ENCODE peak calls at places on chromosome 6, in eight cellular contexts. Y is left ventricle myocardium inferior; N is OCI-LY7; G is upper lobe of left lung; L is CD4-positive, alpha-beta memory T cell; Z is fibroblast of lung; U is mammary epithelial cell; B is heart left ventricle. X is an unnamed sample.

GRCh38 chr6:130889423-130889822 is 62.2 kb downstream of the SMLR1 start:
- DNase-seq in Y (no peak), N (no peak), G (no peak), L (no peak), Z (no peak), U (no peak), B (no peak), X (no peak)

GRCh38 chr6:121806116-121806515 is 370.7 kb downstream of the GJA1 start:
- DNase-seq in Y (no peak), N (no peak), G (no peak), L (no peak), Z (no peak), U (no peak), B (no peak), X (no peak)

GRCh38 chr6:56794421-56794820 is 151.7 kb upstream of the DST start:
- DNase-seq in Y (no peak), N (no peak), G (no peak), L (no peak), Z (peak; percentile 24), U (peak; percentile 91), B (no peak), X (no peak)

GRCh38 chr6:133040025-133040838 is 200.9 kb upstream of the EYA4 start:
- DNase-seq in Y (no peak), N (peak; percentile 4), G (no peak), L (no peak), Z (peak; percentile 23), U (peak; percentile 6), B (no peak), X (no peak)

GRCh38 chr6:124260337-124260736 is 456.7 kb downstream of the NKAIN2 start:
- DNase-seq in Y (no peak), N (no peak), G (no peak), L (no peak), Z (no peak), U (peak; percentile 40), B (no peak), X (no peak)

GRCh38 chr6:2259574-2259973 is 14.2 kb upstream of the GMDS start:
- DNase-seq in Y (no peak), N (no peak), G (no peak), L (no peak), Z (no peak), U (no peak), B (no peak), X (no peak)

GRCh38 chr6:117194978-117195377 is 70.4 kb upstream of the VGLL2 start:
- DNase-seq in Y (no peak), N (no peak), G (no peak), L (no peak), Z (no peak), U (no peak), B (no peak), X (no peak)

GRCh38 chr6:116136933-116137340 is 11.0 kb upstream of the COL10A1 start:
- DNase-seq in Y (no peak), N (no peak), G (no peak), L (peak; percentile 15), Z (peak; percentile 56), U (no peak), B (no peak), X (no peak)

GRCh38 chr6:14487625-14488024 is 370.1 kb downstream of the CD83 start:
- DNase-seq in Y (no peak), N (no peak), G (no peak), L (no peak), Z (no peak), U (no peak), B (no peak), X (no peak)

GRCh38 chr6:158630944-158631616 is 13.5 kb downstream of the DYNLT1 start:
- DNase-seq in Y (peak; percentile 70), N (no peak), G (peak; percentile 21), L (no peak), Z (peak; percentile 65), U (peak; percentile 46), B (peak; percentile 56), X (peak; percentile 70)

GRCh38 chr6:14520536-14520935 is 403.0 kb downstream of the CD83 start:
- DNase-seq in Y (no peak), N (no peak), G (no peak), L (no peak), Z (no peak), U (peak; percentile 59), B (no peak), X (no peak)

GRCh38 chr6:154732538-154732823 is 735 bp upstream of the SCAF8 start:
- DNase-seq in Y (no peak), N (no peak), G (no peak), L (peak; percentile 4), Z (no peak), U (no peak), B (no peak), X (no peak)

GRCh38 chr6:139369068-139369467 is 5.4 kb downstream of the CITED2 start:
- DNase-seq in Y (no peak), N (no peak), G (no peak), L (no peak), Z (peak; percentile 43), U (no peak), B (no peak), X (no peak)

DNA sequence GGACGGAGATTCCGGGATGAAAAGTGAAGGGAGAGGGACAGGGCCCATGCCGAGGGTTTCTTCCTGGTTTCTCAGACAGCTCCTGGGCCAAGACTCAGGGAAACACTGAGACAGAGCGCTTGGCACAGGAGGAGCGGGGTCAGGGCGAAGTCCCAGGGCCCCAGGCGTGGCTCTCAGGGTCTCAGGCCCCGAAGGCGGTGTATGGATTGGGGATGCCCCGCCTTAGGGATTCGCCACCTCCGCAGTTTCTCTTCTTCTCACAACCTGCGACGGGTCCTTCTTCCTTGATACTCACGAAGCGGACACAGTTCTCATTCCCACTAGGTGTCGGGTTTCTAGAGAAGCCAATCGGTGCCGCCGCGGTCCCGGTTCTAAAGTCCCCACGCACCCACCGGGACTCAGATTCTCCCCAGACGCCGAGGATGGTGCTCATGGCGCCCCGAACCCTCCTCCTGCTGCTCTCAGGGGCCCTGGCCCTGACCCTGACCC is 55.0 kb upstream of the HLA-A start:
- DNase-seq in Y (peak; percentile 36), N (no peak), G (no peak), L (peak; percentile 44), Z (peak; percentile 13), U (peak; percentile 55), B (peak; percentile 36), X (peak; percentile 69)
- H3K27ac ChIP-seq in Y (peak overlapping the region; percentile 92), N (no peak overlapping the region), G (no peak overlapping the region), L (peak overlapping the region; percentile 91), Z (peak overlapping the region; percentile 76), U (peak overlapping the region; percentile 89), B (peak overlapping the region; percentile 87), X (no peak overlapping the region)

GRCh38 chr6:140644017-140644416 is 1269.6 kb upstream of the CITED2 start:
- DNase-seq in Y (no peak), N (no peak), G (no peak), L (no peak), Z (no peak), U (no peak), B (no peak), X (no peak)
- H3K9me3 ChIP-seq in Y (peaks cover 29% of the 10 kb centered on the region), N (no peaks in the 10 kb centered on the region), G (peaks cover 10% of the 10 kb centered on the region), L (no peaks in the 10 kb centered on the region), Z (no peaks in the 10 kb centered on the region), U (peaks cover 5% of the 10 kb centered on the region), B (no peaks in the 10 kb centered on the region), X (no peaks in the 10 kb centered on the region)

GRCh38 chr6:37284781-37285180 is 26.8 kb upstream of the TMEM217 start:
- DNase-seq in Y (no peak), N (no peak), G (no peak), L (no peak), Z (no peak), U (no peak), B (no peak), X (no peak)

GRCh38 chr6:37283786-37284185 is 25.8 kb upstream of the TMEM217 start:
- DNase-seq in Y (peak; percentile 65), N (no peak), G (no peak), L (no peak), Z (peak; percentile 38), U (no peak), B (peak; percentile 57), X (peak; percentile 57)

GRCh38 chr6:37285861-37286311 is 27.9 kb upstream of the TMEM217 start:
- DNase-seq in Y (no peak), N (no peak), G (no peak), L (no peak), Z (no peak), U (no peak), B (no peak), X (no peak)

GRCh38 chr6:37280162-37280895 is 22.4 kb upstream of the TMEM217 start:
- DNase-seq in Y (no peak), N (no peak), G (no peak), L (no peak), Z (no peak), U (no peak), B (no peak), X (no peak)

DNA sequence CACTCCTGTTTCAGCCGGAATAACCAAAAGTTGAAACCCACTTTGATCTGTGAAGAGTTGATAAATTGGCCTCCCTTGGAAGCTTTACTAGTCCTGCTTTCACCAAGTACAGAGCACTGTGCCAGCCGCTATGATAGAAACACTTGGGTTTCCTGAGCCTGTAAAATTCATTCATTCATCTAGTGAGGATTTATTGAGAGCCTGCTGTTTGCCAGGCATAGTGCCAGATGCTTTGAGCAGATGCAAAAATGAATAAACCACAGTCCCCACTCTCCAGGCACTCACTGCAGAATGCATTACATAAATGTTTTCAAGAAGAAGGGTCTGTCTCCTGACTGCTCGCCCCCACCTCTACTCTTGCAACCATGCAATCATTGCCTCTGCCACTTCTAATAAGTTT is 25.3 kb upstream of the TMEM217 start:
- DNase-seq in Y (no peak), N (no peak), G (no peak), L (no peak), Z (peak; percentile 56), U (no peak), B (no peak), X (no peak)
- H3K27ac ChIP-seq in Y (peak overlapping the region; percentile 67), N (no peak overlapping the region), G (peak overlapping the region; percentile 0), L (no peak overlapping the region), Z (no peak overlapping the region), U (no peak overlapping the region), B (peak overlapping the region; percentile 1), X (no peak overlapping the region)

DNA sequence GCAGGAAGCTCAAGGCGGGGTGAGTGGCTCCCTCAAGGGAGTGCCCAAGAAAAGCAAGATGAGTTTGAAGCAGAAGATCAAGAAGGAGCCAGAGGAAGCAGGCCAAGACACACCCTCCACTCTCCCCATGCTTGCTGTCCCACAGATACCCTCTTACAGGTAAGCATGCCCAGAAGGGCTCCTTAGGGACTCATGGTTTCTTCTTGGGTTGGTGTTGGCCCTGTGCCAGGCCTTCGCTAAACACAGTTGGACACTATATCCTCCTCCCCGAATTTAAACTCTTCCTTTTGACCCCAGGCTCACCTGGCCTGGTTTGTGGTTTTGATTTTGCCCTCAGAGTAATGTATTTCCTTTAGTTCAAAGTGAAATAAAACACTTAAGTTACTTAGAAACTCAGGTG is 5.1 kb downstream of the BRPF3 start:
- DNase-seq in Y (no peak), N (peak; percentile 16), G (no peak), L (peak; percentile 28), Z (no peak), U (no peak), B (no peak), X (no peak)
- H3K9me3 ChIP-seq in Y (no peaks in the 10 kb centered on the region), N (no peaks in the 10 kb centered on the region), G (no peaks in the 10 kb centered on the region), L (no peaks in the 10 kb centered on the region), Z (no peaks in the 10 kb centered on the region), U (no peaks in the 10 kb centered on the region), B (no peaks in the 10 kb centered on the region), X (no peaks in the 10 kb centered on the region)